ENCODE peak calls at places on chromosomes 4 and X, in six cellular contexts. B, M, F, X, L and G are unnamed samples.

GRCh38 chrX:29229802-29230201 is 642.6 kb downstream of the IL1RAPL1 start:
- DNase-seq in M (no peak), X (no peak), B (no peak), L (no peak), F (no peak), G (no peak)

GRCh38 chr4:42712854-42713253 is 55.9 kb upstream of the ATP8A1 start:
- DNase-seq in X (no peak), L (no peak), F (no peak), M (no peak), B (no peak), G (no peak)

GRCh38 chr4:32010221-32010620 is 1290.1 kb downstream of the PCDH7 start:
- DNase-seq in L (no peak), F (no peak), X (no peak), M (no peak), B (no peak), G (peak)

GRCh38 chr4:168480991-168481588 is 798 bp upstream of the DDX60L start:
- DNase-seq in L (no peak), B (no peak), X (peak), M (no peak), F (peak), G (peak)

GRCh38 chr4:112381996-112382692 is 85.0 kb downstream of the ALPK1 start:
- DNase-seq in B (no peak), X (no peak), L (no peak), M (no peak), F (no peak), G (no peak)

GRCh38 chr4:15598644-15599043 is 56.5 kb downstream of the FBXL5 start:
- DNase-seq in M (no peak), B (no peak), L (no peak), F (no peak), X (no peak), G (no peak)

GRCh38 chrX:150719641-150720040 is 26.4 kb downstream of the MTMR1 start:
- DNase-seq in X (no peak), M (no peak), F (no peak), B (no peak), L (no peak), G (no peak)

GRCh38 chr4:102334624-102335023 is 10.7 kb downstream of the SLC39A8 start:
- DNase-seq in L (no peak), X (no peak), F (no peak), M (no peak), B (no peak), G (no peak)

GRCh38 chrX:136731798-136732197 is 48.9 kb downstream of the ARHGEF6 start:
- DNase-seq in L (no peak), B (no peak), M (no peak), X (no peak), F (no peak), G (no peak)

GRCh38 chr4:173231916-173232315 is 63.3 kb downstream of the GALNT7 start:
- DNase-seq in L (no peak), F (no peak), B (no peak), X (no peak), M (no peak), G (no peak)

GRCh38 chrX:73127700-73128241 is 48.5 kb upstream of the PABPC1L2A start:
- DNase-seq in X (no peak), L (no peak), B (peak), F (no peak), M (no peak), G (no peak)